ENCODE peak calls at places on chromosomes 4 and X, in seven cellular contexts. M, D, K, U, E, J and X are unnamed samples.

GRCh38 chr4:110418641-110419040 is 57.3 kb upstream of the ENPEP start:
- DNase-seq in J (no peak), D (no peak), M (no peak), K (no peak), E (no peak), U (no peak), X (no peak)

GRCh38 chr4:15971068-15971801 is 8.3 kb upstream of the FGFBP2 start:
- DNase-seq in M (no peak), J (no peak), K (no peak), D (no peak), E (no peak), U (no peak), X (no peak)

GRCh38 chr4:42512226-42512625 is 114.9 kb downstream of the SHISA3 start:
- DNase-seq in J (no peak), M (no peak), U (no peak), E (no peak), K (no peak), D (no peak), X (no peak)

GRCh38 chr4:135032670-135033069 is 831.1 kb upstream of the PABPC4L start:
- DNase-seq in D (no peak), U (no peak), E (no peak), M (no peak), J (no peak), K (no peak), X (no peak)

GRCh38 chr4:153539058-153539826 is 73.1 kb downstream of the TMEM131L start:
- DNase-seq in E (no peak), K (no peak), M (no peak), D (no peak), J (no peak), U (no peak), X (no peak)

GRCh38 chrX:136446208-136446607 is 41.5 kb upstream of the BRS3 start:
- DNase-seq in E (no peak), K (no peak), J (no peak), D (no peak), U (no peak), M (no peak), X (no peak)

GRCh38 chr4:4578981-4579380 is 37.1 kb upstream of the STX18 start:
- DNase-seq in J (no peak), M (no peak), E (no peak), D (no peak), K (no peak), U (no peak), X (no peak)

GRCh38 chr4:100816646-100817045 is 298.8 kb upstream of the EMCN start:
- DNase-seq in M (no peak), K (no peak), E (no peak), U (no peak), J (no peak), D (no peak), X (no peak)

GRCh38 chrX:1526565-1526964 is 10.4 kb downstream of the P2RY8 start:
- DNase-seq in K (no peak), J (no peak), M (no peak), U (no peak), D (no peak), E (no peak), X (no peak)

GRCh38 chrX:115579786-115580294 is 18.9 kb downstream of the PLS3 start:
- DNase-seq in M (no peak), K (no peak), U (no peak), D (no peak), E (no peak), J (no peak), X (no peak)

GRCh38 chr4:10063544-10064300 is 42.4 kb upstream of the SLC2A9 start:
- DNase-seq in D (no peak), K (peak; percentile 85), E (peak; percentile 23), M (no peak), J (no peak), U (no peak), X (no peak)

GRCh38 chr4:138013625-138014024 is 228.5 kb downstream of the SLC7A11 start:
- DNase-seq in J (no peak), E (no peak), U (no peak), D (no peak), M (no peak), K (no peak), X (no peak)

GRCh38 chr4:107622006-107622405 is 98.0 kb downstream of the PAPSS1 start:
- DNase-seq in M (no peak), U (no peak), K (no peak), D (no peak), J (no peak), E (no peak), X (no peak)

GRCh38 chr4:86927843-86928395 is 6.9 kb upstream of the AFF1 start:
- DNase-seq in E (peak; percentile 96), K (peak; percentile 97), J (no peak), D (no peak), M (no peak), U (no peak), X (peak; percentile 35)

GRCh38 chrX:14050704-14051103 is 21.0 kb upstream of the GEMIN8 start:
- DNase-seq in J (no peak), M (no peak), K (peak; percentile 29), E (no peak), D (no peak), U (no peak), X (no peak)

GRCh38 chrX:104742345-104742744 is 176.3 kb downstream of the IL1RAPL2 start:
- DNase-seq in K (no peak), E (no peak), D (no peak), M (no peak), U (no peak), J (no peak), X (no peak)

GRCh38 chrX:151966236-151966635 is 8.2 kb downstream of the GABRE start:
- DNase-seq in J (no peak), M (no peak), D (no peak), E (no peak), K (no peak), U (no peak), X (no peak)

GRCh38 chrX:65516756-65517155 is 17.8 kb downstream of the LAS1L start:
- DNase-seq in K (no peak), M (no peak), J (no peak), U (no peak), E (no peak), D (no peak), X (no peak)

GRCh38 chr4:8746523-8747466 is 124.8 kb downstream of the HMX1 start:
- DNase-seq in U (no peak), D (no peak), E (no peak), M (no peak), K (no peak), J (no peak), X (peak; percentile 21)

GRCh38 chrX:40391662-40392061 is 189.1 kb upstream of the ATP6AP2 start:
- DNase-seq in K (no peak), J (no peak), D (no peak), M (no peak), E (no peak), U (no peak), X (no peak)

GRCh38 chr4:110589297-110589696 is 33.6 kb downstream of the PITX2 start:
- DNase-seq in E (no peak), J (no peak), D (no peak), M (no peak), U (no peak), K (peak; percentile 14), X (no peak)

GRCh38 chr4:21593268-21594002 is 355.1 kb downstream of the KCNIP4 start:
- DNase-seq in M (no peak), J (no peak), D (no peak), U (no peak), K (no peak), E (no peak), X (no peak)

GRCh38 chrX:3244203-3244743 is 102.2 kb downstream of the MXRA5 start:
- DNase-seq in U (no peak), K (peak; percentile 84), E (no peak), D (no peak), J (no peak), M (no peak), X (no peak)

GRCh38 chr4:139020384-139020783 is 4.8 kb downstream of the NOCT start:
- DNase-seq in K (no peak), M (no peak), D (no peak), E (no peak), J (no peak), U (no peak), X (no peak)